ENCODE peak calls at places on chromosomes 5 and 9, in four cellular contexts. One of them, this sample, is unnamed.

GRCh38 chr5:173396311-173396993 is 68.2 kb upstream of the STC2 start:
- DNase-seq in posterior vena cava: no peak
- DNase-seq in IMR-90: no peak
- DNase-seq in nephron progenitor cell: peak; percentile 30
- DNase-seq in this sample: no peak

GRCh38 chr5:79516986-79517385 is 3.1 kb upstream of the HOMER1 start:
- DNase-seq in nephron progenitor cell: no peak
- DNase-seq in posterior vena cava: no peak
- DNase-seq in IMR-90: no peak
- DNase-seq in this sample: no peak

GRCh38 chr9:130755377-130756007 is 61.9 kb downstream of the EXOSC2 start:
- DNase-seq in nephron progenitor cell: no peak
- DNase-seq in posterior vena cava: no peak
- DNase-seq in IMR-90: no peak
- DNase-seq in this sample: no peak

GRCh38 chr9:3189113-3189861 is 336.5 kb downstream of the RFX3 start:
- DNase-seq in IMR-90: no peak
- DNase-seq in nephron progenitor cell: no peak
- DNase-seq in posterior vena cava: no peak
- DNase-seq in this sample: no peak

GRCh38 chr9:80866576-80867227 is 822.6 kb downstream of the TLE1 start:
- DNase-seq in nephron progenitor cell: no peak
- DNase-seq in posterior vena cava: no peak
- DNase-seq in IMR-90: peak; percentile 52
- DNase-seq in this sample: no peak

GRCh38 chr5:78858401-78858800 is 126.7 kb downstream of the ARSB start:
- DNase-seq in posterior vena cava: no peak
- DNase-seq in nephron progenitor cell: no peak
- DNase-seq in IMR-90: no peak
- DNase-seq in this sample: no peak

GRCh38 chr9:4334439-4334838 is 34.6 kb upstream of the GLIS3 start:
- DNase-seq in nephron progenitor cell: no peak
- DNase-seq in IMR-90: peak; percentile 8
- DNase-seq in posterior vena cava: no peak
- DNase-seq in this sample: no peak

GRCh38 chr5:103562084-103562452 is 521 bp downstream of the NUDT12 start:
- DNase-seq in posterior vena cava: no peak
- DNase-seq in nephron progenitor cell: peak; percentile 2
- DNase-seq in IMR-90: no peak
- DNase-seq in this sample: no peak

GRCh38 chr5:147148715-147149114 is 86.1 kb upstream of the STK32A start:
- DNase-seq in posterior vena cava: no peak
- DNase-seq in IMR-90: no peak
- DNase-seq in nephron progenitor cell: no peak
- DNase-seq in this sample: no peak

GRCh38 chr9:124894741-124895170 is 32.8 kb downstream of the ARPC5L start:
- DNase-seq in IMR-90: peak; percentile 55
- DNase-seq in posterior vena cava: peak; percentile 6
- DNase-seq in nephron progenitor cell: no peak
- DNase-seq in this sample: no peak

GRCh38 chr5:5089895-5090649 is 50.1 kb upstream of the ADAMTS16 start:
- DNase-seq in nephron progenitor cell: no peak
- DNase-seq in IMR-90: no peak
- DNase-seq in posterior vena cava: no peak
- DNase-seq in this sample: no peak

GRCh38 chr9:127999461-127999860 is 18.7 kb upstream of the EEIG1 start:
- DNase-seq in IMR-90: no peak
- DNase-seq in posterior vena cava: no peak
- DNase-seq in nephron progenitor cell: no peak
- DNase-seq in this sample: no peak

GRCh38 chr5:81995407-81995806 is 23.6 kb downstream of the ATG10 start:
- DNase-seq in posterior vena cava: no peak
- DNase-seq in nephron progenitor cell: no peak
- DNase-seq in IMR-90: no peak
- DNase-seq in this sample: no peak

GRCh38 chr9:93577045-93577939 is 908 bp downstream of the PHF2 start:
- DNase-seq in nephron progenitor cell: peak; percentile 53
- DNase-seq in posterior vena cava: peak; percentile 87
- DNase-seq in IMR-90: no peak
- DNase-seq in this sample: no peak

GRCh38 chr9:72037571-72037970 is 22.8 kb downstream of the C9orf57 start:
- DNase-seq in nephron progenitor cell: no peak
- DNase-seq in posterior vena cava: no peak
- DNase-seq in IMR-90: no peak
- DNase-seq in this sample: no peak

GRCh38 chr9:20563917-20564316 is 58.4 kb downstream of the MLLT3 start:
- DNase-seq in nephron progenitor cell: no peak
- DNase-seq in posterior vena cava: no peak
- DNase-seq in IMR-90: no peak
- DNase-seq in this sample: no peak

GRCh38 chr9:75889977-75890540 is 414 bp upstream of the PCSK5 start:
- DNase-seq in posterior vena cava: peak; percentile 80
- DNase-seq in IMR-90: peak; percentile 63
- DNase-seq in nephron progenitor cell: peak; percentile 15
- DNase-seq in this sample: no peak

GRCh38 chr5:44884036-44884435 is 75.3 kb downstream of the MRPS30 start:
- DNase-seq in posterior vena cava: peak; percentile 51
- DNase-seq in nephron progenitor cell: no peak
- DNase-seq in IMR-90: no peak
- DNase-seq in this sample: no peak

GRCh38 chr9:95001720-95002119 is 275.2 kb downstream of the AOPEP start:
- DNase-seq in posterior vena cava: no peak
- DNase-seq in IMR-90: no peak
- DNase-seq in nephron progenitor cell: no peak
- DNase-seq in this sample: no peak

GRCh38 chr9:35406183-35406959 is 83.5 kb upstream of the RUSC2 start:
- DNase-seq in nephron progenitor cell: peak; percentile 83
- DNase-seq in posterior vena cava: no peak
- DNase-seq in IMR-90: no peak
- DNase-seq in this sample: no peak

GRCh38 chr5:95390812-95391492 is at the start of gene FAM81B:
- DNase-seq in posterior vena cava: no peak
- DNase-seq in nephron progenitor cell: no peak
- DNase-seq in IMR-90: peak; percentile 5
- DNase-seq in this sample: peak; percentile 17

This sample was measured in skeletal muscle cell.